ENCODE peak calls at places on chromosomes 11 and 22, in nine cellular contexts. H is GM12878, N is H1, P is esophagus muscularis mucosa, C is suprapubic skin, A is sigmoid colon, S is stomach, T is K562, D is upper lobe of left lung. X is an unnamed sample.

GRCh38 chr11:75233688-75234295 is 6.8 kb upstream of the TPBGL start:
- DNase-seq in H (no peak), N (no peak), P (no peak), C (no peak), A (no peak), S (peak), T (peak), D (no peak), X (no peak)

GRCh38 chr22:46135611-46136538 is 14.5 kb upstream of the PPARA start:
- DNase-seq in H (no peak), N (no peak), P (no peak), C (no peak), A (no peak), S (no peak), T (no peak), D (no peak), X (no peak)

GRCh38 chr11:78922886-78923625 is 348.4 kb upstream of the NARS2 start:
- DNase-seq in H (no peak), N (no peak), P (no peak), C (no peak), A (no peak), S (no peak), T (no peak), D (no peak), X (no peak)

GRCh38 chr11:130827697-130828377 is 88.4 kb downstream of the SNX19 start:
- DNase-seq in H (no peak), N (peak), P (no peak), C (peak), A (peak), S (peak), T (peak), D (peak), X (peak)

GRCh38 chr11:111724615-111725129 is 41.5 kb downstream of the PPP2R1B start:
- DNase-seq in H (no peak), N (no peak), P (no peak), C (no peak), A (no peak), S (no peak), T (no peak), D (no peak), X (no peak)

GRCh38 chr11:44931466-44931865 is 19.2 kb downstream of the TP53I11 start:
- DNase-seq in H (no peak), N (no peak), P (no peak), C (no peak), A (no peak), S (no peak), T (no peak), D (no peak), X (no peak)

GRCh38 chr22:23225337-23225723 is 45.0 kb downstream of the BCR start:
- DNase-seq in H (no peak), N (no peak), P (no peak), C (no peak), A (no peak), S (no peak), T (peak), D (no peak), X (no peak)

GRCh38 chr22:30077279-30077678 is 3.0 kb upstream of the HORMAD2 start:
- DNase-seq in H (no peak), N (no peak), P (no peak), C (no peak), A (no peak), S (no peak), T (no peak), D (no peak), X (no peak)

GRCh38 chr22:32574957-32575893 is 100.6 kb downstream of the FBXO7 start:
- DNase-seq in H (no peak), N (no peak), P (no peak), C (no peak), A (no peak), S (no peak), T (no peak), D (no peak), X (no peak)

DNA sequence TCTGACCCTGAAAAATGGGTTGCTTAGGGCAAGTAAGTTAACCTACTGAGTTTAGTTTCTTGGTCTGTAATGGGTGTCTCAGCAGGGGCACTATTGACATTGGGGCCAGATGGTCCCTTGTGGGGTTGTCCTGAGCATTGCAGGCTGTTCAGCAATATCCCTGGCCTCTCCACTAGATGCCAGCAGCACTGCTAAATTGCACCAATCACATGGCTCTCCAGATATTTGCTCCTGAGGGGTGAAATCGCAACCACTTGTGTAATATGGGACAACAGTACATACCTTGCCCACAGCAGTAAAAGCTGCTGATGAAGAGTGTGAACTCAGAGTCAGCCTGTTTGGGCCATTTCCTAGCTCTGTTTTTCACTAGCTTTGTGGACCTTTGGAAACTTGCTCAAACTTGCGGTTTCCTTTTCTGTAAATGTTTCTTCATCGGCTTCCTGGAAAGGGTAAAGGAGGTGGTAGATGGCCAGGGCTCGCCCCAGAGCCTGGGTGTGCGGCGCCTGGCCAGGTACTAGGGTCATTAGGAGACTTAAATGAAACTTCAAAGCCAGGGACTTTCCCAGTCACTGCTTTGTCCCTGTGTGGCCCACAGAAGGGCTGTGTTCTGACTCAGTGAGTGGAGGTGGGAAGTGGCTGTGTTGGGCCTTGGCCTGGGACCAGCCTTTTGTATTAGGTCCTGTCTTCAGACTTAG is 13.0 kb downstream of the NCF4 start:
- DNase-seq in H (peak), N (no peak), P (no peak), C (no peak), A (no peak), S (peak), T (peak), D (no peak), X (peak)
- TF ChIP-seq EP300 in H (peak), N (no peak), P (no peak), C (no peak), A (no peak), S (no peak), T (no peak), D (no peak), X (no peak)

DNA sequence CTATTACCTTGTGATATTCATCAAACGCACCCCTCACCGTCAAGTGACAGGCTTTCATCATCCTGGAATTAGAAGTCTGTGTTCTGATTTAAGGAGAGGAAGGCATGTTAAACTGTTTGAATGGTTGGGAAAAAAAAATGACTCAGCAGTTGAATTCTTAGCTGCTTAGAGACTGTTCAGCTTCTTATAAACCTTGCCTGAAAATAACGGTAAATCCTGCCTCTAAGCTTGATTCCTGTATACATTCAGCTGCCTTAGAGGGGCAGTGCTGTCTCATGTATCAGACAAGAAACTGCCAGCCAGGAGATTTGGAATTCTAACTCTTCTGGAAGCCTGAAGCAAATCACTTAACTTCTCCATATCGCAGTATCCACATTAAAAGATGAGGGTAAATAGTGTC is 437.4 kb downstream of the JRKL start:
- DNase-seq in H (no peak), N (peak), P (no peak), C (no peak), A (no peak), S (no peak), T (no peak), D (no peak), X (no peak)
- TF ChIP-seq CTCF in H (no peak), N (no peak), P (no peak), C (no peak), A (no peak), S (no peak), T (no peak), D (no peak), X (no peak)

DNA sequence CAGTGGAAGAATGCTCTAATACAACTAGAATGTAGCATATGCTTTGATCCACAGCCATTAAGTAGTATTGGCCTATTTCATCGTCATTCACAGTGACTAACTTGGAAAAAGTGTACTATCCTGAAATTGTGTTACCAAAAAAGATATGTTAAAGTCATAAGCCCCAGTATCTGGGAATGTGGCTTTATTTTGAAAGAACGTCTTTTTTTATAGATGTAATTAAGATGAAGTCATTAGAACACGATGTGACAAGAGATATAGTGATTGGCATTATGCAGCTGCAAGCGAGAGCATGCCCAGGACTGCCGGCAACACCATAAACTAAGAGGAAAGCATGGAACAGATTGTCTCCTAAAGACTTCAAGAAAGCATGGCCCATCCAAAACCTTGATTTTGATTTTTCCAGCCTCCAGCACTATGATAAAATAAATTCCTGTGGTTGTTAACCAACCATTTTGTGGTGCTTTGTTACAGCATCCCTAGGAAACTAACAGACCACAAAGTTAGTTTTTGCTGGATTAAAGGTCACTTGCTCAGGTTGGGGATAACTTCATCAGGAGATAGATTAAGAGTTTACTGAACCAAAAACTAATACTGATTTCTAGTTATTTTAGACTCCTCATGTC is 870.6 kb upstream of the LRRC4C start:
- DNase-seq in H (no peak), N (no peak), P (no peak), C (no peak), A (no peak), S (no peak), T (no peak), D (no peak), X (no peak)
- TF ChIP-seq POLR2AphosphoS5 in H (no peak), N (no peak), P (no peak), C (no peak), A (no peak), S (no peak), T (no peak), D (no peak), X (no peak)

GRCh38 chr11:109819410-109819809 is 273.8 kb upstream of the ZC3H12C start:
- DNase-seq in H (no peak), N (no peak), P (no peak), C (no peak), A (no peak), S (no peak), T (no peak), D (no peak), X (no peak)
- TF ChIP-seq EP300 in H (no peak), N (no peak), P (no peak), C (no peak), A (no peak), S (no peak), T (no peak), D (no peak), X (no peak)